ENCODE peak calls at places on chromosomes 4 and X, in eight cellular contexts. K is T-helper 2 cell; E is NCI-H748 treated with DMSO at 0.1 percent for 48 hours; O is kidney; V is GM10248; D is stimulated activated CD4-positive, alpha-beta T cell treated with anti-CD3 and anti-CD28 coated beads, Interleukin-2, amount 100 ng/mL, for 48 hours; L is mucosa of descending colon; J is AG04450. W is an unnamed sample.

GRCh38 chr4:106277140-106277680 is 38.8 kb downstream of the TBCK start:
- DNase-seq in K (no peak), E (no peak), O (no peak), V (no peak), D (no peak), L (no peak), J (no peak), W (no peak)

GRCh38 chr4:163380703-163381102 is 37.0 kb downstream of the NPY5R start:
- DNase-seq in K (no peak), E (no peak), O (no peak), V (no peak), D (no peak), L (peak; percentile 36), J (no peak), W (no peak)

GRCh38 chr4:3257125-3257690 is 8.2 kb downstream of the MSANTD1 start:
- DNase-seq in K (no peak), E (no peak), O (peak; percentile 45), V (no peak), D (no peak), L (peak; percentile 44), J (no peak), W (no peak)

GRCh38 chrX:45381366-45381765 is 180.7 kb upstream of the DIPK2B start:
- DNase-seq in K (no peak), E (no peak), O (no peak), V (no peak), D (no peak), L (no peak), J (no peak), W (no peak)

GRCh38 chr4:25367004-25367621 is 9.9 kb upstream of the ANAPC4 start:
- DNase-seq in K (no peak), E (peak; percentile 19), O (no peak), V (peak; percentile 33), D (no peak), L (no peak), J (peak; percentile 16), W (peak; percentile 32)

GRCh38 chr4:88446124-88446523 is 10.8 kb upstream of the HERC5 start:
- DNase-seq in K (no peak), E (no peak), O (no peak), V (no peak), D (no peak), L (no peak), J (no peak), W (no peak)

GRCh38 chr4:105433421-105433820 is 40.4 kb downstream of the PPA2 start:
- DNase-seq in K (no peak), E (peak; percentile 5), O (no peak), V (no peak), D (no peak), L (no peak), J (no peak), W (no peak)

GRCh38 chrX:19617550-19617949 is 102.2 kb upstream of the MAP3K15 start:
- DNase-seq in K (no peak), E (no peak), O (no peak), V (no peak), D (no peak), L (no peak), J (no peak), W (no peak)

GRCh38 chrX:72121381-72121780 is 10.3 kb downstream of the RTL5 start:
- DNase-seq in K (peak; percentile 57), E (no peak), O (peak; percentile 87), V (peak; percentile 26), D (no peak), L (no peak), J (peak; percentile 23), W (peak; percentile 83)

GRCh38 chr4:174716986-174717770 is 111.9 kb downstream of the GLRA3 start:
- DNase-seq in K (no peak), E (no peak), O (no peak), V (no peak), D (no peak), L (no peak), J (no peak), W (no peak)

GRCh38 chr4:128384091-128384520 is 96.5 kb upstream of the PGRMC2 start:
- DNase-seq in K (no peak), E (no peak), O (no peak), V (no peak), D (no peak), L (no peak), J (no peak), W (peak; percentile 82)

GRCh38 chr4:101415962-101416361 is 68.6 kb upstream of the PPP3CA start:
- DNase-seq in K (no peak), E (no peak), O (peak; percentile 60), V (no peak), D (no peak), L (no peak), J (no peak), W (no peak)

GRCh38 chr4:2939383-2940243 is 23.6 kb downstream of the NOP14 start:
- DNase-seq in K (no peak), E (no peak), O (peak; percentile 75), V (no peak), D (no peak), L (no peak), J (no peak), W (no peak)

GRCh38 chr4:42151568-42152506 is 618 bp downstream of the BEND4 start:
- DNase-seq in K (peak; percentile 20), E (peak; percentile 62), O (peak; percentile 76), V (peak; percentile 91), D (peak; percentile 13), L (peak; percentile 41), J (no peak), W (no peak)

GRCh38 chrX:6707497-6707896 is 172.6 kb upstream of the VCX3A start:
- DNase-seq in K (no peak), E (no peak), O (no peak), V (no peak), D (no peak), L (no peak), J (no peak), W (no peak)

GRCh38 chr4:155931634-155932033 is 22.0 kb downstream of the CTSO start:
- DNase-seq in K (no peak), E (no peak), O (no peak), V (no peak), D (no peak), L (no peak), J (no peak), W (no peak)

GRCh38 chr4:153464068-153464467 is 2.1 kb upstream of the TMEM131L start:
- DNase-seq in K (no peak), E (no peak), O (no peak), V (no peak), D (no peak), L (no peak), J (no peak), W (no peak)

GRCh38 chrX:48540015-48540350 is 469 bp downstream of the TBC1D25 start:
- DNase-seq in K (no peak), E (peak; percentile 53), O (no peak), V (peak; percentile 46), D (peak; percentile 32), L (no peak), J (no peak), W (peak; percentile 2)

W was measured in fibroblast of gingiva.